ENCODE peak calls at places on chromosomes 5 and 9, in five cellular contexts. B, V, E, W and X are unnamed samples.

GRCh38 chr5:44336708-44337107 is 52.5 kb downstream of the FGF10 start:
- DNase-seq in V (no peak), B (no peak), W (no peak), E (no peak), X (no peak)

GRCh38 chr9:99866398-99866797 is 40.1 kb upstream of the STX17 start:
- DNase-seq in W (no peak), E (no peak), B (no peak), V (no peak), X (no peak)

GRCh38 chr9:70413798-70414775 is at the start of gene KLF9:
- DNase-seq in B (peak; percentile 89), E (peak; percentile 100), W (peak; percentile 96), V (peak; percentile 91), X (peak; percentile 92)

GRCh38 chr9:96256800-96257199 is 45.2 kb downstream of the HSD17B3 start:
- DNase-seq in V (peak; percentile 85), B (no peak), E (no peak), W (no peak), X (no peak)

GRCh38 chr9:447230-448025 is 232.8 kb downstream of the DOCK8 start:
- DNase-seq in W (no peak), B (no peak), V (peak; percentile 17), E (no peak), X (no peak)

GRCh38 chr5:113043491-113043931 is 66.9 kb downstream of the DCP2 start:
- DNase-seq in B (peak; percentile 88), W (no peak), E (no peak), V (peak; percentile 51), X (peak; percentile 72)

GRCh38 chr5:31359839-31360238 is 166.4 kb downstream of the CDH6 start:
- DNase-seq in W (no peak), E (no peak), V (no peak), B (no peak), X (no peak)

GRCh38 chr9:2261421-2262103 is 246.4 kb downstream of the SMARCA2 start:
- DNase-seq in W (no peak), V (no peak), E (no peak), B (no peak), X (no peak)

GRCh38 chr5:150133581-150134197 is 22.0 kb downstream of the PDGFRB start:
- DNase-seq in E (no peak), W (no peak), V (no peak), B (no peak), X (no peak)

GRCh38 chr5:176541338-176542134 is 4.3 kb upstream of the RNF44 start:
- DNase-seq in W (peak; percentile 44), V (peak; percentile 67), B (no peak), E (no peak), X (no peak)

GRCh38 chr5:159184858-159185381 is 24.4 kb downstream of the RNF145 start:
- DNase-seq in W (no peak), V (no peak), B (no peak), E (no peak), X (no peak)

GRCh38 chr5:112718344-112718743 is 19.3 kb upstream of the APC start:
- DNase-seq in V (no peak), W (no peak), B (no peak), E (no peak), X (no peak)

GRCh38 chr9:19074836-19075235 is 25.6 kb downstream of the RRAGA start:
- DNase-seq in W (no peak), V (no peak), E (no peak), B (no peak), X (no peak)

GRCh38 chr9:99054581-99054980 is 50.3 kb upstream of the TGFBR1 start:
- DNase-seq in W (no peak), E (no peak), V (no peak), B (no peak), X (no peak)

GRCh38 chr9:88953401-88954029 is 37.8 kb upstream of the S1PR3 start:
- DNase-seq in B (no peak), W (no peak), E (no peak), V (no peak), X (no peak)

GRCh38 chr5:32420506-32420905 is 24.0 kb downstream of the ZFR start:
- DNase-seq in E (no peak), B (peak; percentile 28), V (no peak), W (no peak), X (no peak)

GRCh38 chr5:84382363-84383295 is 2.1 kb downstream of the EDIL3 start:
- DNase-seq in E (peak; percentile 62), W (peak; percentile 19), B (peak; percentile 61), V (no peak), X (peak; percentile 80)

GRCh38 chr9:77843088-77843985 is 188.3 kb downstream of the GNAQ start:
- DNase-seq in E (no peak), W (no peak), B (no peak), V (peak; percentile 19), X (no peak)

GRCh38 chr5:73799401-73799972 is 173.5 kb downstream of the ARHGEF28 start:
- DNase-seq in E (no peak), W (no peak), B (no peak), V (no peak), X (no peak)

GRCh38 chr5:73797142-73797530 is 171.1 kb downstream of the ARHGEF28 start:
- DNase-seq in E (no peak), B (no peak), W (no peak), V (no peak), X (no peak)

GRCh38 chr5:73793911-73794310 is 167.9 kb downstream of the ARHGEF28 start:
- DNase-seq in B (no peak), W (no peak), E (no peak), V (no peak), X (no peak)

GRCh38 chr5:73792687-73793320 is 166.8 kb downstream of the ARHGEF28 start:
- DNase-seq in E (peak; percentile 73), W (peak; percentile 90), B (peak; percentile 67), V (peak; percentile 56), X (no peak)

GRCh38 chr5:73796164-73797141 is 170.5 kb downstream of the ARHGEF28 start:
- DNase-seq in B (no peak), W (peak; percentile 48), E (no peak), V (no peak), X (peak; percentile 56)
- TF ChIP-seq EP300 in B (peak; percentile 50), W (no peak), E (no peak), V (no peak), X (no peak)

DNA sequence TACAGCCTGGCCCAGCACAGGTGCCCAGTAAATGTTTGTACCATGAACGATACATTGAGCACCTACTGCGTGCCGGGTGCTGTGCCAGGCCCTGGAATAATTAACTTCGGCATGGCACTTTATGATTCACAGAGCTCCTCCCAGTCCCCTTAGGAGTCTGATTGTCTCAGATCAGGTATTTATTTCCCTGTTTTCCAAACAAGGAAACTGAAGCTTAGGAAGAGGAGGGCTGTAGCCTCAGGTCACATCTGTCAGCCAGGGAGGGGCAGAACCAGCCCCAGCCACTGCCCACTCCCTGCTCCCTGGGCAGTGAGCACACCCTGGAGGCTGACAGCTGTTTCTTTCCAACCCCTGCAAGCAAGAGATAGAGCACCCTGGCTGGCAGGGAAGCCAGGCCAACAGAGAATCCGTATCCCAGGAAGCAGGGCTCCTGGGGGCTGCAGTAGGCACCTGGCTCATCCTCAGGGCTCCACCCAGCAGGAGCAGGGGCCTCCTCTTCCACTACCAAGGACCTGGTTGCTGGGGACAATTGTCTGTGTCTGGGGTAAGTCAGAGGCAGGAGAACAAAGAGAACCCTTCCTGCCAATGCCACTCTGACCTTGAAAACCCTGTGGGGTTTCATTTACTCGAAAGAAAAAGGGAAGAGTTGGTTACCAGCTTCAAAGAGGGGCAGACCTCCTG is 69.0 kb downstream of the DAB2IP start:
- DNase-seq in E (no peak), V (no peak), W (no peak), B (no peak), X (no peak)
- H3K4me1 ChIP-seq in E (peaks cover 91% of the 10 kb centered on the region), V (no peaks in the 10 kb centered on the region), W (peaks cover 42% of the 10 kb centered on the region), B (peaks cover 93% of the 10 kb centered on the region), X (peaks cover 49% of the 10 kb centered on the region)

GRCh38 chr5:154940772-154941620 is at the start of gene MRPL22:
- DNase-seq in V (peak; percentile 96), E (peak; percentile 95), B (peak; percentile 91), W (peak; percentile 96), X (peak; percentile 91)

GRCh38 chr5:154934881-154935280 is 3.1 kb downstream of the GEMIN5 start:
- DNase-seq in B (no peak), E (no peak), V (no peak), W (no peak), X (no peak)

GRCh38 chr5:154937186-154937717 is 759 bp downstream of the GEMIN5 start:
- DNase-seq in E (no peak), V (no peak), B (no peak), W (no peak), X (no peak)

GRCh38 chr5:154940375-154940771 is 500 bp upstream of the MRPL22 start:
- DNase-seq in W (no peak), E (no peak), B (no peak), V (no peak), X (no peak)

DNA sequence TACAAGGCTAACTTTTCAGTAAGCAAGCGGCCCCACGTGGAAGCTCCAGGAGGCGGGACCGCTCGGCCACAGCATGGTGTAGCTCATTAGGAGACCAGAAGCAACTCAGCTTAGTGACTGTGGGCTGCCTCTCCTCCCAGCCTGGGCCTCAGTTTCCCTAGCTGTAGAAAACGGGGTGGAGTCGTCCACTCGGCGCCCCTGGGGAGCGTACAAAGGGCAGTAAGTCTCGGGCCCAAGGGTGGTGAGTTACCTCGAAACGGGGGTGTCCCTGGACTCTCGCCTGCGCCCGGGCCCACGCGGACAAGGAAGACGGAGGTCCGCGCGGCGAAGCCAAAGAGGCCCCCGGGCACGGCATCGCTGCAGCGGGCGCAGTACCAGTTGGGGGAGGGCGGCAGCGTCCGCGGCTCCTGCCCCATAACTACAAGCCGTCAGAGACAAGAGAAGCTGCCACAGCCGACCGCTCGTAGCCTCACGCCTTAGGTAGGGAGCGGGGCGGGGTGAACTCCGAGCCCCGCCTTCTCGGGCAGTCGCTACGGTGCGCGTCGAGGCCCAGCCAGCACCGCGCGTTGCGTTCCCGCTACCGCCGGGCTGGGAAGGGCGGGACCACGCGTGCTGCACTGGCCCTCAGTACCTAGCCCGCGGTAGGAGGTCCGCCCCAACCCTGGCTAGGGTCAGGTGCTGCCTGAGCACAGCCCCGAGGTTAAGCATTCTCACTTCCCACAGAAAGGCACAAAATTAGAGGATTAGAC is at the start of gene GEMIN5:
- DNase-seq in W (peak; percentile 67), E (peak; percentile 91), B (peak; percentile 97), V (peak; percentile 95), X (peak; percentile 87)
- TF ChIP-seq EP300 in W (peak; percentile 44), E (no peak), B (peak; percentile 35), V (peak; percentile 13), X (no peak)

DNA sequence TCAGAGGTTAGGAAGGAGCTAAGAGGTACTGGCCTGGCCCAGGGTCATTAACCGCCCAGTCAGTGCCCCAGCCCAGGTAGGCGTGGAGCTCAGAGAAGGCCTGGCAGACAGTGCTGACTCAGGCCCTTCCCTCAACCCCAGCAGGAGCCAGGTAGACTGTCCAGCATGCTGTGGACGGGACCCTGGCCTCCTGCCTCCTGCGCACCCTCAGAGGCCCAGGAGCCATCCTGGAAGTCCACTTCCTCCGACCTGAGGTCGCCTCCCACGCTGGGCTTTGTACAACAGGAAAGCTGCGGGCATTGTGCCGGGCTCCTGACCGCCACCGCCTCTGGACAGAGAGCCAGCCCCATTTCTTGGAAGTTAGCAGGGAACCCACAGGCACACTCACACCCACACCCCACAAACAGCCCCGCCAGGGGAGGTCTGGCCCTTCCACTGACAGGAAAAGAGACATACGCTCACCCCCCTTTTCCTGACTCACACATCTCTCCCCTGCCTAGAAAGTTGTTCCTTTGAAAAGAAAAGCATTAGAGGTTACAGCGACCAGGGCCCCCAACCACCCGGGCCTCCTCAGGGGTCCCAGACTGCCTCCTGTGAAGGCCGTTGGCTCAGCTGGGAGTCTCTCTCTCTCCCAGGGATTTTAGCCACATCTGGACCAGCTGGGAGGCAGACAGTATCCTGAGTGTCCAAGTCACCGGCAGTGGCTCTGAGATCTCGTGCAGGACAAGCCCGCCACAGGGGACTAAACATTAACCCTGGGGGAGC is 7.7 kb downstream of the RALGDS start:
- DNase-seq in V (no peak), E (peak; percentile 78), B (no peak), W (no peak), X (peak; percentile 75)
- H3K4me1 ChIP-seq in V (peaks cover 64% of the 10 kb centered on the region), E (peaks cover 65% of the 10 kb centered on the region), B (peaks cover 69% of the 10 kb centered on the region), W (peaks cover 61% of the 10 kb centered on the region), X (peaks cover 63% of the 10 kb centered on the region)